ENCODE peak calls at places on chromosomes 12 and 14, in seven cellular contexts. G, W, Z, X, F, I and N are unnamed samples.
A peak's percentile ranks its signal among the peaks of the same experiment; 100 is the strongest.

GRCh38 chr12:106840217-106840616 is 65.7 kb downstream of the RIC8B start:
- DNase-seq in G (no peak), W (no peak), Z (no peak), X (peak; percentile 58), F (no peak), I (no peak), N (peak; percentile 62)

GRCh38 chr14:102917469-102918211 is 4.8 kb upstream of the AMN start:
- DNase-seq in G (peak; percentile 41), W (peak; percentile 49), Z (peak; percentile 58), X (peak; percentile 33), F (peak; percentile 74), I (peak; percentile 78), N (peak; percentile 59)

GRCh38 chr12:102995372-102995771 is 37.9 kb downstream of the ASCL1 start:
- DNase-seq in G (no peak), W (no peak), Z (no peak), X (no peak), F (no peak), I (no peak), N (no peak)

GRCh38 chr12:123038966-123039365 is 58.5 kb downstream of the ARL6IP4 start:
- DNase-seq in G (no peak), W (no peak), Z (no peak), X (no peak), F (no peak), I (no peak), N (no peak)

GRCh38 chr14:83816755-83817154 is 1713.2 kb upstream of the FLRT2 start:
- DNase-seq in G (no peak), W (peak; percentile 3), Z (no peak), X (peak; percentile 43), F (no peak), I (no peak), N (peak; percentile 3)

GRCh38 chr12:15962760-15963159 is 51.6 kb downstream of the DERA start:
- DNase-seq in G (no peak), W (no peak), Z (no peak), X (peak; percentile 42), F (no peak), I (no peak), N (peak; percentile 42)

GRCh38 chr12:48296586-48297396 is 53.9 kb downstream of the ZNF641 start:
- DNase-seq in G (peak; percentile 21), W (peak; percentile 81), Z (no peak), X (peak; percentile 75), F (no peak), I (peak; percentile 56), N (peak; percentile 90)

GRCh38 chr14:63510538-63510937 is 32.6 kb downstream of the PPP2R5E start:
- DNase-seq in G (no peak), W (no peak), Z (no peak), X (no peak), F (no peak), I (no peak), N (no peak)

GRCh38 chr12:65594373-65594772 is 229.9 kb upstream of the HMGA2 start:
- DNase-seq in G (no peak), W (no peak), Z (no peak), X (no peak), F (no peak), I (no peak), N (no peak)

GRCh38 chr14:65772901-65773574 is 360.5 kb downstream of the FUT8 start:
- DNase-seq in G (no peak), W (no peak), Z (no peak), X (no peak), F (no peak), I (no peak), N (no peak)

GRCh38 chr14:35688427-35688826 is 120.7 kb downstream of the RALGAPA1 start:
- DNase-seq in G (no peak), W (no peak), Z (no peak), X (no peak), F (no peak), I (no peak), N (no peak)

GRCh38 chr12:56522486-56523193 is 1.0 kb downstream of the RBMS2 start:
- DNase-seq in G (no peak), W (no peak), Z (no peak), X (peak; percentile 30), F (no peak), I (no peak), N (peak; percentile 13)

GRCh38 chr12:39587247-39587646 is 32.4 kb downstream of the ABCD2 start:
- DNase-seq in G (no peak), W (peak; percentile 13), Z (no peak), X (peak; percentile 20), F (no peak), I (no peak), N (peak; percentile 15)

GRCh38 chr12:93883436-93884154 is 206.4 kb downstream of the CRADD start:
- DNase-seq in G (no peak), W (no peak), Z (no peak), X (peak; percentile 67), F (peak; percentile 26), I (no peak), N (peak; percentile 69)

GRCh38 chr12:30884804-30885203 is 41.7 kb upstream of the TSPAN11 start:
- DNase-seq in G (no peak), W (no peak), Z (no peak), X (no peak), F (no peak), I (no peak), N (no peak)

GRCh38 chr12:109418848-109419474 is 58.1 kb downstream of the KCTD10 start:
- DNase-seq in G (no peak), W (no peak), Z (no peak), X (no peak), F (no peak), I (no peak), N (no peak)

GRCh38 chr12:95605875-95606274 is 54.6 kb upstream of the USP44 start:
- DNase-seq in G (no peak), W (peak; percentile 46), Z (no peak), X (no peak), F (no peak), I (no peak), N (no peak)

GRCh38 chr14:32366995-32367394 is 37.9 kb downstream of the AKAP6 start:
- DNase-seq in G (no peak), W (peak; percentile 6), Z (peak; percentile 46), X (no peak), F (no peak), I (no peak), N (no peak)

GRCh38 chr12:127538325-127538724 is 728.6 kb upstream of the TMEM132C start:
- DNase-seq in G (no peak), W (no peak), Z (no peak), X (no peak), F (no peak), I (no peak), N (no peak)

GRCh38 chr12:2785017-2785416 is 9.8 kb upstream of the FKBP4 start:
- DNase-seq in G (no peak), W (no peak), Z (no peak), X (no peak), F (no peak), I (no peak), N (no peak)

GRCh38 chr14:64674829-64675228 is 29.4 kb upstream of the PLEKHG3 start:
- DNase-seq in G (no peak), W (no peak), Z (no peak), X (no peak), F (no peak), I (no peak), N (no peak)

GRCh38 chr14:67372833-67373232 is 12.7 kb downstream of the EIF2S1 start:
- DNase-seq in G (no peak), W (no peak), Z (no peak), X (no peak), F (no peak), I (no peak), N (no peak)

GRCh38 chr14:55265197-55265596 is 6.0 kb upstream of the FBXO34 start:
- DNase-seq in G (no peak), W (no peak), Z (no peak), X (peak; percentile 61), F (no peak), I (no peak), N (no peak)

GRCh38 chr14:90848944-90849731 is 32.9 kb upstream of the TTC7B start:
- DNase-seq in G (no peak), W (no peak), Z (no peak), X (no peak), F (no peak), I (no peak), N (peak; percentile 23)

GRCh38 chr12:591167-591570 is 72.1 kb downstream of the NINJ2 start:
- DNase-seq in G (no peak), W (peak; percentile 80), Z (no peak), X (no peak), F (no peak), I (no peak), N (no peak)

GRCh38 chr12:1839464-1839863 is 19.1 kb downstream of the LRTM2 start:
- DNase-seq in G (no peak), W (no peak), Z (no peak), X (no peak), F (no peak), I (no peak), N (no peak)

GRCh38 chr14:73014105-73014504 is 12.8 kb downstream of the ZFYVE1 start:
- DNase-seq in G (no peak), W (no peak), Z (no peak), X (peak; percentile 13), F (no peak), I (no peak), N (no peak)

GRCh38 chr14:101007004-101007614 is 103.6 kb upstream of the RTL1 start:
- DNase-seq in G (no peak), W (no peak), Z (no peak), X (no peak), F (no peak), I (no peak), N (no peak)

GRCh38 chr12:108805136-108805535 is 52.2 kb downstream of the SSH1 start:
- DNase-seq in G (no peak), W (no peak), Z (no peak), X (no peak), F (no peak), I (no peak), N (no peak)